ENCODE peak calls at places on chromosomes 11 and 22, in nine cellular contexts. One of them, this sample, is unnamed.

GRCh38 chr11:35588627-35589026 is 29.6 kb upstream of the FJX1 start:
- DNase-seq in SK-N-SH: no peak
- DNase-seq in Panc1: no peak
- DNase-seq in CD8-positive, alpha-beta memory T cell: no peak
- DNase-seq in HepG2: no peak
- DNase-seq in esophagus squamous epithelium: no peak
- DNase-seq in NB4: no peak
- DNase-seq in aorta: no peak
- DNase-seq in prostate gland: no peak
- DNase-seq in this sample: no peak

GRCh38 chr11:73757598-73757997 is 3.3 kb downstream of the RAB6A start:
- DNase-seq in SK-N-SH: no peak
- DNase-seq in Panc1: no peak
- DNase-seq in CD8-positive, alpha-beta memory T cell: no peak
- DNase-seq in HepG2: peak; percentile 29
- DNase-seq in esophagus squamous epithelium: no peak
- DNase-seq in NB4: peak; percentile 50
- DNase-seq in aorta: no peak
- DNase-seq in prostate gland: no peak
- DNase-seq in this sample: no peak

GRCh38 chr11:69964247-69964643 is 113.9 kb upstream of the ANO1 start:
- DNase-seq in SK-N-SH: no peak
- DNase-seq in Panc1: no peak
- DNase-seq in CD8-positive, alpha-beta memory T cell: no peak
- DNase-seq in HepG2: no peak
- DNase-seq in esophagus squamous epithelium: no peak
- DNase-seq in NB4: no peak
- DNase-seq in aorta: no peak
- DNase-seq in prostate gland: no peak
- DNase-seq in this sample: no peak

GRCh38 chr11:124894606-124895430 is 2.8 kb downstream of the ROBO4 start:
- DNase-seq in SK-N-SH: peak; percentile 9
- DNase-seq in Panc1: no peak
- DNase-seq in CD8-positive, alpha-beta memory T cell: no peak
- DNase-seq in HepG2: no peak
- DNase-seq in esophagus squamous epithelium: no peak
- DNase-seq in NB4: no peak
- DNase-seq in aorta: no peak
- DNase-seq in prostate gland: no peak
- DNase-seq in this sample: no peak

GRCh38 chr11:12403122-12403994 is 26.0 kb downstream of the PARVA start:
- DNase-seq in SK-N-SH: no peak
- DNase-seq in Panc1: no peak
- DNase-seq in CD8-positive, alpha-beta memory T cell: no peak
- DNase-seq in HepG2: no peak
- DNase-seq in esophagus squamous epithelium: no peak
- DNase-seq in NB4: no peak
- DNase-seq in aorta: no peak
- DNase-seq in prostate gland: no peak
- DNase-seq in this sample: no peak

GRCh38 chr22:46465348-46465725 is 72.1 kb downstream of the CELSR1 start:
- DNase-seq in SK-N-SH: no peak
- DNase-seq in Panc1: no peak
- DNase-seq in CD8-positive, alpha-beta memory T cell: no peak
- DNase-seq in HepG2: no peak
- DNase-seq in esophagus squamous epithelium: no peak
- DNase-seq in NB4: no peak
- DNase-seq in aorta: peak; percentile 68
- DNase-seq in prostate gland: no peak
- DNase-seq in this sample: no peak

GRCh38 chr11:107017433-107018227 is 646 bp downstream of the GUCY1A2 start:
- DNase-seq in SK-N-SH: peak; percentile 80
- DNase-seq in Panc1: no peak
- DNase-seq in CD8-positive, alpha-beta memory T cell: peak; percentile 41
- DNase-seq in HepG2: peak; percentile 2
- DNase-seq in esophagus squamous epithelium: no peak
- DNase-seq in NB4: no peak
- DNase-seq in aorta: peak; percentile 79
- DNase-seq in prostate gland: peak; percentile 27
- DNase-seq in this sample: no peak

GRCh38 chr22:33652596-33652995 is 267.7 kb downstream of the LARGE1 start:
- DNase-seq in SK-N-SH: no peak
- DNase-seq in Panc1: no peak
- DNase-seq in CD8-positive, alpha-beta memory T cell: no peak
- DNase-seq in HepG2: peak; percentile 72
- DNase-seq in esophagus squamous epithelium: no peak
- DNase-seq in NB4: no peak
- DNase-seq in aorta: no peak
- DNase-seq in prostate gland: no peak
- DNase-seq in this sample: no peak

GRCh38 chr11:134670247-134670646 is 258.2 kb upstream of the B3GAT1 start:
- DNase-seq in SK-N-SH: no peak
- DNase-seq in Panc1: no peak
- DNase-seq in CD8-positive, alpha-beta memory T cell: no peak
- DNase-seq in HepG2: no peak
- DNase-seq in esophagus squamous epithelium: no peak
- DNase-seq in NB4: no peak
- DNase-seq in aorta: no peak
- DNase-seq in prostate gland: no peak
- DNase-seq in this sample: no peak

DNA sequence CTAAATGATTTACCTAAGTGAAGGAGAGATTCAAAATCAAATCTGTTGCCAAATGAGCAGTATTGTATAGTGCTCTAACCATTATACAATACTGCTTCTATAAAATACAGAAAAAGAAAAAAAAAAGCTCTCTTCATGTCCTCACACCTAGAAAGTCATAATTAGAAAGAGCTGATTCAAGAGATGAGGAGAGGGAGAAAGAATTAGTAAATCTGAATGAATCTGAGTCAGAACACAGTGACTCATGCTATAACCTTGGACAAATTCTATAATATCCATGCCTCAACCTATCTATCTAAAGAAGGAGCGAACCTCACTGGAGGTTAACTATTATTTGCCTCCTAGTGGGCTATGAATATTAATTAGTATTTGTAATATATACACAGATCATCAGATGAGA is 29.4 kb downstream of the AMBRA1 start:
- DNase-seq in SK-N-SH: no peak
- DNase-seq in Panc1: peak; percentile 52
- DNase-seq in CD8-positive, alpha-beta memory T cell: no peak
- DNase-seq in HepG2: no peak
- DNase-seq in esophagus squamous epithelium: no peak
- DNase-seq in NB4: no peak
- DNase-seq in aorta: no peak
- DNase-seq in prostate gland: no peak
- DNase-seq in this sample: no peak
- H3K4me3 ChIP-seq in SK-N-SH: no peak overlapping the region
- H3K4me3 ChIP-seq in Panc1: no peak overlapping the region
- H3K4me3 ChIP-seq in CD8-positive, alpha-beta memory T cell: no peak overlapping the region
- H3K4me3 ChIP-seq in HepG2: no peak overlapping the region
- H3K4me3 ChIP-seq in esophagus squamous epithelium: no peak overlapping the region
- H3K4me3 ChIP-seq in NB4: no peak overlapping the region
- H3K4me3 ChIP-seq in aorta: no peak overlapping the region
- H3K4me3 ChIP-seq in prostate gland: no peak overlapping the region
- H3K4me3 ChIP-seq in this sample: no peak overlapping the region

DNA sequence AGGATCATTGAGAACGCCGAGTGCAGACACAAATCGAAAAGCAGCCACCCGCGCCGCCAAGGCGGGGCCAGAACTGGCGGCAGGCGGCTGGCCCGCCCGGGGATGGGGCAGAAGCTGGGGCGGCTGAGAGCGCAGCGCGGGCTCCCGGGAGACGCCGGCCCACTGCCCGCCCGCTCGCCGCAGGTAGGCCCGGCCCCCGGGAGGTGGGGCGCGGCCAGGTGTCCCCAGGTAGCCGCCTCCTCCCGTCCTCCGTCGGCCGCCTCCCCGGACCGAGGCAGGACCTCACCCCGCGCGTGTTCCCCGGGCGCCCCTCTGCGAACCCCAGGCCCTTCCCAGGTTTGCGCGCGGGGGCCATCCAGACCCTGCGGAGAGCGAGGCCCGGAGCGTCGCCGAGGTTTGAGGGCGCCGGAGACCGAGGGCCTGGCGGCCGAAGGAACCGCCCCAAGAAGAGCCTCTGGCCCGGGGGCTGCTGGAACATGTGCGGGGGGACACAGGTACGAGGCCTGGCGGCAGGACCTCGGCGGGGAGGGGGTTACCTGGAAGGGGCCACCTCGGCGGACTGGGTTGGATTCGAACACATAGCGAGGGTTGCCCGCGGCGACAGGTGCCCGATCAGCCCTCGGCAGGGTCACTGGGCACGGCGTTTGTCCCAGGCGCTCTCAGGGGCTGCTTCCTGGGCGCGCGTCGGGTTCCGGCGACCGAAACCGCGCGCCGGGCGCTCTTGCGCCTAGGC is at the start of gene PRRG4:
- DNase-seq in SK-N-SH: peak; percentile 49
- DNase-seq in Panc1: no peak
- DNase-seq in CD8-positive, alpha-beta memory T cell: no peak
- DNase-seq in HepG2: no peak
- DNase-seq in esophagus squamous epithelium: no peak
- DNase-seq in NB4: peak; percentile 85
- DNase-seq in aorta: peak; percentile 84
- DNase-seq in prostate gland: peak; percentile 74
- DNase-seq in this sample: no peak
- H3K4me3 ChIP-seq in SK-N-SH: peak within 1 kb of the TSS; percentile 56
- H3K4me3 ChIP-seq in Panc1: peak within 1 kb of the TSS; percentile 79
- H3K4me3 ChIP-seq in CD8-positive, alpha-beta memory T cell: peak within 1 kb of the TSS; percentile 66
- H3K4me3 ChIP-seq in HepG2: peak within 1 kb of the TSS; percentile 80
- H3K4me3 ChIP-seq in esophagus squamous epithelium: peak within 1 kb of the TSS; percentile 85
- H3K4me3 ChIP-seq in NB4: peak within 1 kb of the TSS; percentile 70
- H3K4me3 ChIP-seq in aorta: peak within 1 kb of the TSS; percentile 34
- H3K4me3 ChIP-seq in prostate gland: peak within 1 kb of the TSS; percentile 71
- H3K4me3 ChIP-seq in this sample: peak within 1 kb of the TSS; percentile 54

GRCh38 chr11:61955031-61955415 is 4.9 kb downstream of the BEST1 start:
- DNase-seq in SK-N-SH: no peak
- DNase-seq in Panc1: no peak
- DNase-seq in CD8-positive, alpha-beta memory T cell: no peak
- DNase-seq in HepG2: peak; percentile 59
- DNase-seq in esophagus squamous epithelium: no peak
- DNase-seq in NB4: peak; percentile 93
- DNase-seq in aorta: peak; percentile 86
- DNase-seq in prostate gland: no peak
- DNase-seq in this sample: peak; percentile 74
- H3K4me3 ChIP-seq in SK-N-SH: no peak overlapping the region
- H3K4me3 ChIP-seq in Panc1: no peak overlapping the region
- H3K4me3 ChIP-seq in CD8-positive, alpha-beta memory T cell: no peak overlapping the region
- H3K4me3 ChIP-seq in HepG2: peak overlapping the region; percentile 56
- H3K4me3 ChIP-seq in esophagus squamous epithelium: peak overlapping the region; percentile 2
- H3K4me3 ChIP-seq in NB4: no peak overlapping the region
- H3K4me3 ChIP-seq in aorta: no peak overlapping the region
- H3K4me3 ChIP-seq in prostate gland: peak overlapping the region; percentile 26
- H3K4me3 ChIP-seq in this sample: peak overlapping the region; percentile 43

GRCh38 chr11:17867346-17867745 is 132.8 kb downstream of the KCNC1 start:
- DNase-seq in SK-N-SH: no peak
- DNase-seq in Panc1: no peak
- DNase-seq in CD8-positive, alpha-beta memory T cell: no peak
- DNase-seq in HepG2: no peak
- DNase-seq in esophagus squamous epithelium: no peak
- DNase-seq in NB4: no peak
- DNase-seq in aorta: no peak
- DNase-seq in prostate gland: no peak
- DNase-seq in this sample: no peak
- H3K4me3 ChIP-seq in SK-N-SH: no peak overlapping the region
- H3K4me3 ChIP-seq in Panc1: no peak overlapping the region
- H3K4me3 ChIP-seq in CD8-positive, alpha-beta memory T cell: no peak overlapping the region
- H3K4me3 ChIP-seq in HepG2: no peak overlapping the region
- H3K4me3 ChIP-seq in esophagus squamous epithelium: no peak overlapping the region
- H3K4me3 ChIP-seq in NB4: no peak overlapping the region
- H3K4me3 ChIP-seq in aorta: no peak overlapping the region
- H3K4me3 ChIP-seq in prostate gland: no peak overlapping the region
- H3K4me3 ChIP-seq in this sample: no peak overlapping the region

GRCh38 chr11:58142781-58143180 is 17.5 kb upstream of the OR9I1 start:
- DNase-seq in SK-N-SH: no peak
- DNase-seq in Panc1: no peak
- DNase-seq in CD8-positive, alpha-beta memory T cell: no peak
- DNase-seq in HepG2: no peak
- DNase-seq in esophagus squamous epithelium: no peak
- DNase-seq in NB4: no peak
- DNase-seq in aorta: no peak
- DNase-seq in prostate gland: no peak
- DNase-seq in this sample: no peak
- H3K4me3 ChIP-seq in SK-N-SH: no peak overlapping the region
- H3K4me3 ChIP-seq in Panc1: no peak overlapping the region
- H3K4me3 ChIP-seq in CD8-positive, alpha-beta memory T cell: no peak overlapping the region
- H3K4me3 ChIP-seq in HepG2: no peak overlapping the region
- H3K4me3 ChIP-seq in esophagus squamous epithelium: no peak overlapping the region
- H3K4me3 ChIP-seq in NB4: no peak overlapping the region
- H3K4me3 ChIP-seq in aorta: no peak overlapping the region
- H3K4me3 ChIP-seq in prostate gland: no peak overlapping the region
- H3K4me3 ChIP-seq in this sample: no peak overlapping the region

DNA sequence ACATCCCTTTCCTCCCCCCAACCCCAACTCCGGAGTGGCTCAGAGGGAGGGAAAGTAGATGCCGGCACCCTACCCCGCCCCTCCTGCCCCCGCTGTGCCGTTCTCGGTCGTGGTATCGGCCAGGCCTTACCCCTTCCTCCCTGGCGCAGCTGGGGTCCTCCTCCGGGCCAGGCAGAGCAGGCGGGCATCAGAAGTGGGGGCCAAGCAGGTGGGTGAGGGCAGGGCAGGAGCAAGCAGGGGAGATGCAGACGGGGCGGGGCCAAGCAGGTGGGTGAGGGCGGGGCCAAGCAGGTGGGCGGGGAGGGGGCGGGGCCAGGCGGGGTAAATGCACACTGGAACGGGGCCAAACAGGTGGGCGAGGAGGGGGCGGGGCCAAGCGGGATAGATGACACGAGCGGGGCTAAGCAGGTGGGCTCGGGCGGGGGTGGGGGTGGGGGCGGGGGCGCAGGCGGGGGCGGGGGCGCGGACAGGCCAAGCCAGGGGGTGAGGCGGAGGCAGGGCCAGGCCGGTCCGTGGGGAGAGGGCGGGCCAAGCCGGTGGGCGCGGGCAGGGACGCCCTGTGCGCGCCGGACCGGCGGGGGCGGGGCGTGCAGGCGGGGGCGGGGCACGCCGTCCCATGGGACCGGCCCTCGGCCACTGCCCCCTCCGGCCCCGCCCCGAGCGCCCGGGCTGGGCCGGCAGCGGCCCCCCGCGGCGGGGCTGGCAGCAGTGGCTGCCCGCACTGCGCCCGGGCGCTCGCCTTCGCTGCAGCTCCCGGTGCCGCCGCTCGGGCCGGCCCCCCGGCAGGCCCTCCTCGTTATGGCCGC is at the start of the genes KCNQ1 and TRPM5:
- DNase-seq in SK-N-SH: peak; percentile 98
- DNase-seq in Panc1: no peak
- DNase-seq in CD8-positive, alpha-beta memory T cell: peak; percentile 78
- DNase-seq in HepG2: no peak
- DNase-seq in esophagus squamous epithelium: no peak
- DNase-seq in NB4: no peak
- DNase-seq in aorta: peak; percentile 76
- DNase-seq in prostate gland: peak; percentile 34
- DNase-seq in this sample: no peak
- H3K4me3 ChIP-seq in SK-N-SH: peak within 1 kb of the TSS; percentile 40
- H3K4me3 ChIP-seq in Panc1: peak within 1 kb of the TSS; percentile 17
- H3K4me3 ChIP-seq in CD8-positive, alpha-beta memory T cell: peak within 1 kb of the TSS; percentile 25
- H3K4me3 ChIP-seq in HepG2: no peak within 1 kb of the TSS
- H3K4me3 ChIP-seq in esophagus squamous epithelium: peak within 1 kb of the TSS; percentile 9
- H3K4me3 ChIP-seq in NB4: no peak within 1 kb of the TSS
- H3K4me3 ChIP-seq in aorta: peak within 1 kb of the TSS; percentile 16
- H3K4me3 ChIP-seq in prostate gland: peak within 1 kb of the TSS; percentile 41
- H3K4me3 ChIP-seq in this sample: no peak within 1 kb of the TSS

GRCh38 chr22:19716041-19716828 is 1.9 kb downstream of the SEPTIN5 start:
- DNase-seq in SK-N-SH: no peak
- DNase-seq in Panc1: no peak
- DNase-seq in CD8-positive, alpha-beta memory T cell: no peak
- DNase-seq in HepG2: no peak
- DNase-seq in esophagus squamous epithelium: no peak
- DNase-seq in NB4: no peak
- DNase-seq in aorta: no peak
- DNase-seq in prostate gland: no peak
- DNase-seq in this sample: no peak
- H3K4me3 ChIP-seq in SK-N-SH: no peak overlapping the region
- H3K4me3 ChIP-seq in Panc1: no peak overlapping the region
- H3K4me3 ChIP-seq in CD8-positive, alpha-beta memory T cell: no peak overlapping the region
- H3K4me3 ChIP-seq in HepG2: no peak overlapping the region
- H3K4me3 ChIP-seq in esophagus squamous epithelium: no peak overlapping the region
- H3K4me3 ChIP-seq in NB4: no peak overlapping the region
- H3K4me3 ChIP-seq in aorta: no peak overlapping the region
- H3K4me3 ChIP-seq in prostate gland: no peak overlapping the region
- H3K4me3 ChIP-seq in this sample: no peak overlapping the region

This sample was measured in skeletal muscle cell.